ENCODE peak calls at places on chromosomes 3 and 15, in eight cellular contexts. O is HTR-8/SVneo, M is MM.1S, L is progenitor cell of endocrine pancreas, S is Calu3, A is HEK293T, I is T-helper 17 cell, W is small intestine. E is an unnamed sample.

GRCh38 chr3:66425032-66425431 is 75.8 kb downstream of the LRIG1 start:
- DNase-seq in O (no peak), M (no peak), L (no peak), S (no peak), A (no peak), I (no peak), W (no peak), E (no peak)

GRCh38 chr3:22091329-22091728 is 340.3 kb upstream of the ZNF385D start:
- DNase-seq in O (no peak), M (no peak), L (no peak), S (no peak), A (no peak), I (no peak), W (no peak), E (no peak)

GRCh38 chr3:183449391-183449790 is 21.0 kb upstream of the MCF2L2 start:
- DNase-seq in O (no peak), M (no peak), L (no peak), S (no peak), A (peak; percentile 11), I (no peak), W (no peak), E (no peak)

GRCh38 chr15:86857701-86858100 is 778.0 kb downstream of the AGBL1 start:
- DNase-seq in O (no peak), M (no peak), L (no peak), S (no peak), A (no peak), I (no peak), W (no peak), E (no peak)

GRCh38 chr15:93319121-93319814 is 230.3 kb upstream of the RGMA start:
- DNase-seq in O (no peak), M (no peak), L (no peak), S (no peak), A (no peak), I (no peak), W (no peak), E (no peak)

GRCh38 chr3:112074616-112075497 is 11.3 kb upstream of the C3orf52 start:
- DNase-seq in O (peak; percentile 76), M (peak; percentile 88), L (no peak), S (peak; percentile 83), A (peak; percentile 27), I (no peak), W (peak; percentile 94), E (no peak)

GRCh38 chr3:61979645-61980430 is 393.5 kb downstream of the FEZF2 start:
- DNase-seq in O (no peak), M (no peak), L (no peak), S (no peak), A (no peak), I (no peak), W (no peak), E (no peak)

GRCh38 chr3:138861755-138862333 is 27.1 kb upstream of the PIK3CB start:
- DNase-seq in O (no peak), M (no peak), L (no peak), S (peak; percentile 13), A (no peak), I (no peak), W (no peak), E (peak; percentile 59)

GRCh38 chr3:15268033-15268631 is 62.1 kb downstream of the CAPN7 start:
- DNase-seq in O (peak; percentile 87), M (peak; percentile 83), L (peak; percentile 72), S (peak; percentile 87), A (peak; percentile 83), I (peak; percentile 75), W (peak; percentile 79), E (no peak)

GRCh38 chr15:55823191-55823670 is 80.3 kb upstream of the PRTG start:
- DNase-seq in O (peak; percentile 52), M (no peak), L (no peak), S (no peak), A (peak; percentile 36), I (no peak), W (peak; percentile 4), E (no peak)

GRCh38 chr3:122581622-122582021 is 4.2 kb downstream of the PARP15 start:
- DNase-seq in O (no peak), M (no peak), L (no peak), S (no peak), A (no peak), I (no peak), W (no peak), E (no peak)

GRCh38 chr3:99952306-99952705 is 134.6 kb downstream of the CMSS1 start:
- DNase-seq in O (peak; percentile 28), M (no peak), L (no peak), S (no peak), A (no peak), I (no peak), W (no peak), E (no peak)

GRCh38 chr15:90674476-90674875 is 42.7 kb upstream of the BLM start:
- DNase-seq in O (no peak), M (no peak), L (no peak), S (no peak), A (no peak), I (no peak), W (no peak), E (no peak)

GRCh38 chr15:79467865-79468586 is 35.9 kb downstream of the MINAR1 start:
- DNase-seq in O (no peak), M (no peak), L (no peak), S (no peak), A (no peak), I (no peak), W (no peak), E (no peak)

GRCh38 chr3:150303776-150304175 is 104.3 kb upstream of the TSC22D2 start:
- DNase-seq in O (no peak), M (peak; percentile 42), L (no peak), S (peak; percentile 57), A (peak; percentile 43), I (no peak), W (no peak), E (no peak)

GRCh38 chr3:120160050-120160449 is 65.8 kb upstream of the GSK3B start:
- DNase-seq in O (peak; percentile 81), M (no peak), L (no peak), S (peak; percentile 76), A (no peak), I (no peak), W (no peak), E (no peak)

GRCh38 chr3:168213920-168214319 is 118.2 kb upstream of the GOLIM4 start:
- DNase-seq in O (no peak), M (peak; percentile 81), L (no peak), S (no peak), A (no peak), I (no peak), W (peak; percentile 30), E (no peak)

GRCh38 chr15:74830868-74831267 is 4.4 kb downstream of the CPLX3 start:
- DNase-seq in O (no peak), M (no peak), L (no peak), S (no peak), A (no peak), I (no peak), W (no peak), E (no peak)

GRCh38 chr3:171379281-171379680 is 80.9 kb downstream of the TNIK start:
- DNase-seq in O (no peak), M (no peak), L (no peak), S (no peak), A (no peak), I (no peak), W (no peak), E (no peak)

GRCh38 chr3:28940530-28940929 is 340.3 kb upstream of the RBMS3 start:
- DNase-seq in O (peak; percentile 27), M (peak; percentile 77), L (no peak), S (no peak), A (no peak), I (no peak), W (no peak), E (no peak)

GRCh38 chr15:83098079-83098478 is 9.4 kb upstream of the TM6SF1 start:
- DNase-seq in O (no peak), M (no peak), L (no peak), S (no peak), A (no peak), I (no peak), W (no peak), E (no peak)

GRCh38 chr3:152595975-152596832 is 238.7 kb upstream of the P2RY1 start:
- DNase-seq in O (peak; percentile 8), M (peak; percentile 84), L (no peak), S (peak; percentile 72), A (no peak), I (no peak), W (peak; percentile 79), E (no peak)

GRCh38 chr15:68676926-68677325 is 98.1 kb downstream of the CORO2B start:
- DNase-seq in O (no peak), M (no peak), L (no peak), S (no peak), A (no peak), I (no peak), W (no peak), E (no peak)

GRCh38 chr3:14598143-14598569 is 53.4 kb upstream of the CCDC174 start:
- DNase-seq in O (peak; percentile 47), M (peak; percentile 58), L (peak; percentile 47), S (peak; percentile 39), A (peak; percentile 36), I (no peak), W (no peak), E (no peak)

GRCh38 chr15:69468241-69469121 is 15.9 kb downstream of the RPLP1 start:
- DNase-seq in O (no peak), M (no peak), L (no peak), S (peak; percentile 88), A (no peak), I (peak; percentile 85), W (peak; percentile 74), E (no peak)

GRCh38 chr3:126945171-126945721 is 37.7 kb upstream of the PLXNA1 start:
- DNase-seq in O (no peak), M (no peak), L (no peak), S (no peak), A (no peak), I (no peak), W (no peak), E (peak; percentile 71)

GRCh38 chr15:72604794-72605193 is 49.7 kb upstream of the GOLGA6B start:
- DNase-seq in O (no peak), M (no peak), L (no peak), S (no peak), A (peak; percentile 17), I (no peak), W (no peak), E (no peak)

GRCh38 chr3:51937014-51937413 is 4.7 kb downstream of the RRP9 start:
- DNase-seq in O (no peak), M (no peak), L (no peak), S (no peak), A (no peak), I (no peak), W (no peak), E (no peak)

GRCh38 chr3:39106281-39107055 is 959 bp downstream of the GORASP1 start:
- DNase-seq in O (peak; percentile 10), M (no peak), L (no peak), S (no peak), A (no peak), I (no peak), W (no peak), E (no peak)

GRCh38 chr15:52486003-52486996 is 42.4 kb downstream of the MYO5A start:
- DNase-seq in O (no peak), M (no peak), L (no peak), S (no peak), A (no peak), I (no peak), W (no peak), E (no peak)

E was measured in chondrocyte.